ENCODE peak calls at places on chromosomes 5 and 9, in eight cellular contexts. A is lower lobe of right lung, I is prostate gland, L is fibroblast of the aortic adventitia, H is fibroblast of mammary gland, B is GM23338, K is transverse colon, R is PC-9. M is an unnamed sample.

GRCh38 chr9:74951725-74952151 is 974 bp downstream of the C9orf40 start:
- DNase-seq in R (peak; percentile 37), H (peak; percentile 15), K (peak; percentile 55), A (peak; percentile 74), B (peak; percentile 59), L (peak; percentile 22), I (peak; percentile 20), M (peak; percentile 69)

GRCh38 chr5:130923543-130924159 is 241.4 kb downstream of the HINT1 start:
- DNase-seq in H (peak; percentile 65), R (no peak), K (no peak), B (no peak), A (no peak), I (no peak), L (no peak), M (no peak)

GRCh38 chr5:6746244-6746643 is 33.0 kb downstream of the TENT4A start:
- DNase-seq in H (no peak), L (no peak), K (no peak), B (no peak), R (no peak), I (no peak), A (no peak), M (peak; percentile 39)

GRCh38 chr9:122377241-122378164 is 6.7 kb downstream of the PTGS1 start:
- DNase-seq in B (no peak), H (no peak), R (no peak), I (no peak), K (no peak), A (no peak), L (no peak), M (peak; percentile 55)

GRCh38 chr9:135618866-135619598 is 20.3 kb downstream of the GLT6D1 start:
- DNase-seq in A (no peak), K (no peak), R (no peak), I (no peak), B (no peak), H (no peak), L (no peak), M (no peak)

GRCh38 chr5:78569441-78569840 is 79.1 kb downstream of the LHFPL2 start:
- DNase-seq in A (peak; percentile 70), I (peak; percentile 55), B (peak; percentile 34), L (peak; percentile 83), H (peak; percentile 87), R (peak; percentile 72), K (peak; percentile 18), M (peak; percentile 87)

GRCh38 chr5:171269717-171270116 is 39.3 kb upstream of the TLX3 start:
- DNase-seq in B (no peak), K (no peak), I (no peak), L (peak; percentile 44), R (no peak), H (peak; percentile 54), A (no peak), M (no peak)

GRCh38 chr5:106415541-106415940 is 1255.2 kb downstream of the EFNA5 start:
- DNase-seq in B (no peak), R (peak; percentile 66), L (peak; percentile 75), H (peak; percentile 29), A (no peak), K (no peak), I (no peak), M (no peak)

GRCh38 chr5:52791366-52791765 is 3.6 kb downstream of the ITGA1 start:
- DNase-seq in R (no peak), L (no peak), K (no peak), B (no peak), I (no peak), A (no peak), H (no peak), M (no peak)

GRCh38 chr5:52788505-52788821 is 747 bp downstream of the ITGA1 start:
- DNase-seq in K (no peak), R (no peak), L (no peak), H (no peak), I (no peak), A (no peak), B (no peak), M (no peak)

GRCh38 chr5:52787600-52788504 is at the start of the genes ITGA1 and PELO:
- DNase-seq in I (peak; percentile 58), K (peak; percentile 78), H (peak; percentile 76), R (peak; percentile 65), B (peak; percentile 86), L (peak; percentile 80), A (peak; percentile 74), M (peak; percentile 95)

GRCh38 chr5:52789378-52789777 is 1.7 kb downstream of the ITGA1 start:
- DNase-seq in K (no peak), L (no peak), H (no peak), R (no peak), I (no peak), B (no peak), A (no peak), M (no peak)

GRCh38 chr5:52789867-52790266 is 2.2 kb downstream of the ITGA1 start:
- DNase-seq in B (no peak), I (no peak), H (no peak), R (no peak), A (no peak), L (no peak), K (no peak), M (no peak)
- H3K4me3 ChIP-seq in B (no peak overlapping the region), I (peak overlapping the region; percentile 48), H (no peak overlapping the region), R (no peak overlapping the region), A (peak overlapping the region; percentile 72), L (no peak overlapping the region), K (peak overlapping the region; percentile 2), M (peak overlapping the region; percentile 79)

GRCh38 chr5:73114029-73114688 is 6.2 kb upstream of the TMEM171 start:
- DNase-seq in L (no peak), A (no peak), I (no peak), K (no peak), R (no peak), H (no peak), B (no peak), M (no peak)

GRCh38 chr5:73117088-73117755 is 3.2 kb upstream of the TMEM171 start:
- DNase-seq in I (no peak), K (no peak), B (no peak), L (no peak), A (peak; percentile 52), H (no peak), R (no peak), M (no peak)

GRCh38 chr5:73118331-73119011 is 1.9 kb upstream of the TMEM171 start:
- DNase-seq in K (peak; percentile 74), A (no peak), R (no peak), H (no peak), I (no peak), B (no peak), L (no peak), M (no peak)

GRCh38 chr5:73116506-73116905 is 3.9 kb upstream of the TMEM171 start:
- DNase-seq in L (no peak), K (no peak), R (no peak), B (no peak), H (no peak), A (no peak), I (no peak), M (no peak)

GRCh38 chr5:73115399-73116051 is 4.8 kb upstream of the TMEM171 start:
- DNase-seq in H (peak; percentile 94), B (no peak), R (no peak), L (peak; percentile 81), K (no peak), A (no peak), I (no peak), M (no peak)
- TF ChIP-seq CTCF in H (no peak), B (no peak), R (no peak), L (no peak), K (no peak), A (no peak), I (no peak), M (no peak)

DNA sequence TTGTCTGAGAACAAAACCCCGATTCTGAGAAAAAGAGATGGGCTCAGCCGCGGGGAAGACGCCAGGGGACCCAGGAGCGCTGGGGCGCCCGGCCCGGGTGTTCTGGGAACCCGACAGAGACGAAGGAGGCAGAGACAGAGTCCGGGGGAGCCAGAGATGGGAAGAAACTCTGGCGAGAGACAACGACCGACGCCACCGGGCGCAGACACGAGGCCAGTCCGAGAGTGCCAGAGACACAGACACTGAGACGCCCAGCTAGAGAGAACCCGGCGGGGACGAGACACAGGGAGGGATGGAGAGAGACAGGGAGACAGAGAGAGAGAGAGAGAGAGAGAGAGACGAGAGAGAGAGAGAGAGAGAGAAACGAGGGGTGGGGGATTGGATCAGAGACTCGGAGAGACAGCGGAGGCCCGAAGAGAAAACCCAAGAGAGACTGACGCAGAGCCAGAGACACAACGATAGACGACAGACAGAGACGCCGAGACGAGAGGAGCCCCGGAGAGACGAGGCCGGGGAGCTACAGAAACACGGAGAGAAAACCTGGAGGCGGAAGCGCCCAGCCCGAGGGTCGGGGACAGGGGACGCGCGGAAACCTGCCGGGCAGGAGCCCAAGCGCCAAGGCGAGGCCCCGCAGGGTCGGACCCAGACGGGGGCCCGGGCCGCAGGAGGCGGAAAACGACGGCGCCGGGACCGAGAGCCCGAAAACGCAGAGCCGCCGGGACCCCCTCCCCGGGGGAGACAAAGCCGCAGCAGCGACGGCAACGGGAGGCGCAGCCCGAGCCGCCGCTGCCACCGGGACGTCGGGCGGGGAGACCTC is 3.3 kb downstream of the NR5A1 start:
- DNase-seq in R (no peak), B (peak; percentile 52), A (peak; percentile 24), I (no peak), K (no peak), L (no peak), H (no peak), M (no peak)
- H3K4me3 ChIP-seq in R (no peak overlapping the region), B (peak overlapping the region; percentile 57), A (peak overlapping the region; percentile 23), I (peak overlapping the region; percentile 12), K (no peak overlapping the region), L (no peak overlapping the region), H (no peak overlapping the region), M (peak overlapping the region; percentile 30)

GRCh38 chr5:151082274-151082902 is 1.6 kb upstream of the TNIP1 start:
- DNase-seq in A (no peak), L (no peak), I (no peak), B (peak; percentile 85), H (no peak), K (peak; percentile 73), R (peak; percentile 37), M (no peak)

GRCh38 chr5:151078490-151079262 is 2.2 kb downstream of the TNIP1 start:
- DNase-seq in R (no peak), I (no peak), A (no peak), K (peak; percentile 54), H (no peak), L (no peak), B (no peak), M (no peak)

GRCh38 chr5:151081426-151082273 is 816 bp upstream of the TNIP1 start:
- DNase-seq in I (no peak), B (no peak), H (peak; percentile 49), L (no peak), K (no peak), R (no peak), A (no peak), M (no peak)

GRCh38 chr5:151079838-151080619 is 805 bp downstream of the TNIP1 start:
- DNase-seq in H (peak; percentile 76), L (peak; percentile 81), R (no peak), B (no peak), I (peak; percentile 53), A (no peak), K (no peak), M (no peak)

DNA sequence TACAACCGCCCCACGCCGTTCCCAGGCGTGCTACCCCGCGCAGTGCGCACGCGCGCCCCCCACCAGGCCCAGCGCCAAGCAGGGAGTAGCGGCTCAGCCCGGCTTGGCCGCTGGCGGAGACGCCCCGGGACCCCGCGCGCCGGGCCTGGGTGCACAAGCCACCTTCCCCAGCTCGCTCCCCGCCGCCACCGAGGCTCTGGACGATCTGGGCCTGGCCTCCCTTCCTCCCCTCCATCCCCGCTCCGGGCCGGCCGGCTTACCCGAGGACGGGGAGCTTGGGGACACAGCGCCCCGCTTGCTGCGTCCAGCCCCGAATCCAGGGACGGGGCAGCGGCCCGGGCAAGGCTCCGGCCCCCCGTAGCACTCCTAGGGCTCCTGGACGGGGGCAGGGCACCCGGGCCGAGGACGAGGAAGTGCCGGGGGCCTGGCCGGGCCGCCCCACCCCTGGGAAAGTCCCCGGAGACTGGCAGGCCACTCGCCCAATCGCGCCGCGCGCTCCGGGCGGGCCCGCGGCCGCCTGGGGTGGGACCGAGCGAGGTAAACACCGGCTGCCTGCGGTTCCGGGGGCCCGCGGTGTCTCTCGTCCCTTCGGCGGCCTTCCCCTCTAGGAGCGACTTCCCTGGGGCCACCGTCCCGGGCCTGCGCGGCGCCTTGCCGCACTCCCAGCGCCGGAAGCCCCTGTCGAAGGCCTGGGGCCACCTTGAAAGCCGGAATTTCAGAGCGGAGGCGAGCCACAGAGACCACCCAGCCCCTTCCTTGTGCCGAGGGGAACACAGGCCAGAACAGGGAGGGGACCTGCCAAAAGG is at the start of gene TNIP1:
- DNase-seq in K (peak; percentile 97), I (peak; percentile 95), R (peak; percentile 98), A (peak; percentile 95), H (peak; percentile 78), B (peak; percentile 81), L (peak; percentile 88), M (peak; percentile 97)
- TF ChIP-seq CTCF in K (no peak), I (no peak), R (no peak), A (no peak), H (no peak), B (no peak), L (no peak), M (no peak)

M was measured in sigmoid colon.